ENCODE peak calls at places on chromosomes 3 and 15, in five cellular contexts. L, O, X, K and V are unnamed samples.

GRCh38 chr15:70492240-70493177 is 270.8 kb downstream of the UACA start:
- DNase-seq in K (peak; percentile 85), O (peak; percentile 70), L (peak; percentile 69), X (no peak), V (peak; percentile 90)

GRCh38 chr15:41983621-41984571 is 11.5 kb upstream of the EHD4 start:
- DNase-seq in O (no peak), K (no peak), L (no peak), X (no peak), V (peak; percentile 46)

GRCh38 chr3:14234197-14235002 is 55.8 kb downstream of the LSM3 start:
- DNase-seq in L (no peak), K (no peak), X (no peak), O (no peak), V (no peak)

GRCh38 chr3:196141052-196141865 is 59.4 kb upstream of the TFRC start:
- DNase-seq in X (no peak), K (no peak), L (no peak), O (no peak), V (no peak)

GRCh38 chr15:78034495-78035191 is 42.9 kb downstream of the TBC1D2B start:
- DNase-seq in O (peak; percentile 78), L (peak; percentile 68), X (no peak), K (peak; percentile 85), V (peak; percentile 92)

GRCh38 chr3:127053979-127054378 is 71.1 kb downstream of the PLXNA1 start:
- DNase-seq in K (no peak), X (no peak), O (no peak), L (no peak), V (peak; percentile 42)

GRCh38 chr3:148090156-148090555 is 607.5 kb upstream of the AGTR1 start:
- DNase-seq in L (no peak), O (no peak), X (no peak), K (no peak), V (no peak)

GRCh38 chr3:187025656-187026320 is 95.5 kb downstream of the ST6GAL1 start:
- DNase-seq in O (peak; percentile 47), X (no peak), L (no peak), K (peak; percentile 60), V (peak; percentile 75)

GRCh38 chr3:184335661-184336483 is 1.5 kb upstream of the FAM131A start:
- DNase-seq in X (no peak), O (peak; percentile 89), K (peak; percentile 93), L (peak; percentile 84), V (peak; percentile 95)

GRCh38 chr15:70487380-70487725 is 276.0 kb downstream of the UACA start:
- DNase-seq in L (peak; percentile 23), K (no peak), X (no peak), O (no peak), V (no peak)

GRCh38 chr3:134330895-134331810 is 43.1 kb downstream of the AMOTL2 start:
- DNase-seq in X (no peak), K (no peak), O (no peak), L (no peak), V (peak; percentile 47)

GRCh38 chr3:169623971-169624370 is 39.5 kb downstream of the MECOM start:
- DNase-seq in O (no peak), X (no peak), K (no peak), L (peak; percentile 8), V (no peak)

GRCh38 chr3:130896101-130896500 is 2.2 kb downstream of the ATP2C1 start:
- DNase-seq in O (no peak), K (no peak), X (no peak), L (no peak), V (no peak)

GRCh38 chr15:84099181-84099580 is 136.4 kb upstream of the GOLGA6L4 start:
- DNase-seq in X (no peak), O (no peak), K (no peak), L (peak; percentile 31), V (no peak)

GRCh38 chr15:68653031-68653635 is 74.3 kb downstream of the CORO2B start:
- DNase-seq in L (no peak), K (no peak), O (no peak), X (no peak), V (peak; percentile 45)

GRCh38 chr3:112646623-112647022 is 5.7 kb upstream of the CCDC80 start:
- DNase-seq in L (no peak), O (no peak), K (no peak), X (no peak), V (no peak)

GRCh38 chr15:72179950-72180581 is 17.5 kb downstream of the GRAMD2A start:
- DNase-seq in X (no peak), O (no peak), K (no peak), L (no peak), V (no peak)

GRCh38 chr3:98584563-98584962 is 8.8 kb downstream of the CPOX start:
- DNase-seq in O (no peak), X (no peak), L (no peak), K (no peak), V (no peak)